ENCODE peak calls at places on chromosomes 12 and 14, in ten cellular contexts. X, F, G, Y, O, C, L, U, D and Z are unnamed samples.

GRCh38 chr12:96034631-96035282 is 630 bp downstream of the LTA4H start:
- DNase-seq in X (no peak), F (peak; percentile 35), G (no peak), Y (no peak), O (peak; percentile 26), C (no peak), L (no peak), U (peak; percentile 39), D (no peak), Z (peak; percentile 5)

GRCh38 chr12:9405861-9406563 is 197.8 kb upstream of the PZP start:
- DNase-seq in X (no peak), F (no peak), G (no peak), Y (no peak), O (no peak), C (no peak), L (no peak), U (no peak), D (no peak), Z (no peak)

GRCh38 chr14:105536691-105537579 is 10.6 kb downstream of the TMEM121 start:
- DNase-seq in X (no peak), F (no peak), G (no peak), Y (no peak), O (no peak), C (no peak), L (peak; percentile 60), U (no peak), D (no peak), Z (no peak)

GRCh38 chr14:68970096-68970612 is 8.9 kb downstream of the ACTN1 start:
- DNase-seq in X (no peak), F (no peak), G (no peak), Y (no peak), O (peak; percentile 53), C (no peak), L (peak; percentile 40), U (no peak), D (peak; percentile 76), Z (no peak)

GRCh38 chr14:73633517-73634332 is 11.1 kb upstream of the DNAL1 start:
- DNase-seq in X (peak; percentile 28), F (peak; percentile 65), G (no peak), Y (peak; percentile 78), O (peak; percentile 59), C (peak; percentile 49), L (peak; percentile 54), U (peak; percentile 50), D (peak; percentile 38), Z (peak; percentile 54)

GRCh38 chr12:68236421-68237059 is 10.9 kb upstream of the IL26 start:
- DNase-seq in X (no peak), F (no peak), G (no peak), Y (no peak), O (no peak), C (no peak), L (no peak), U (peak; percentile 8), D (peak; percentile 13), Z (no peak)

GRCh38 chr12:96260644-96261043 is 66.5 kb downstream of the ELK3 start:
- DNase-seq in X (no peak), F (no peak), G (no peak), Y (no peak), O (no peak), C (no peak), L (no peak), U (no peak), D (no peak), Z (no peak)

GRCh38 chr12:131035268-131035681 is 81.6 kb downstream of the ADGRD1 start:
- DNase-seq in X (no peak), F (no peak), G (no peak), Y (no peak), O (no peak), C (no peak), L (peak; percentile 37), U (peak; percentile 23), D (no peak), Z (no peak)

GRCh38 chr12:50222275-50222783 is 55.2 kb upstream of the CERS5 start:
- DNase-seq in X (peak; percentile 89), F (peak; percentile 94), G (no peak), Y (peak; percentile 82), O (peak; percentile 78), C (no peak), L (peak; percentile 57), U (peak; percentile 85), D (no peak), Z (peak; percentile 92)

GRCh38 chr12:64177001-64177400 is 45.1 kb downstream of the KICS2 start:
- DNase-seq in X (no peak), F (no peak), G (no peak), Y (no peak), O (no peak), C (no peak), L (no peak), U (no peak), D (no peak), Z (no peak)

DNA sequence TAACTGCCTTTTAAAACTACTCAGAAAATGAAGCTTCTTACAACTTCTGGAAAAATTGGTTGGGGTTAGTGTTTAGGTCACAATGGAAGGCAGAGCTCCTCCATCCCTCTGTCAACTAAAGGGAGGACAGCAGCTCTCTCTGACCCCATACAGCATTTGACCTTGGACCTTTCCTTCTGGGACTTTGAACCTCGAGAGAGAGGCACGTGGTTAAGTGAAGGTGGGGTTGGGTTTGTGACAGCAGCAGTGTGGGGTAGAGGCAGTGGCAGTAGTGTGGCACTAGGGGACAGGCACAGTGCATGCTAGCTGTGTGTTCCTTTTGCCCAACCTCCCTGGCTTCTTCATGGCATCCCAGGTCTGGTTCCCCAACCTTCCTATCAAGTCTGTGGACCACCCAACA is 9.4 kb upstream of the C12orf75 start:
- DNase-seq in X (no peak), F (no peak), G (no peak), Y (no peak), O (no peak), C (no peak), L (no peak), U (no peak), D (no peak), Z (no peak)
- TF ChIP-seq CTCF in X (no peak), F (no peak), G (no peak), Y (no peak), O (no peak), C (no peak), L (no peak), U (no peak), D (no peak), Z (no peak)

DNA sequence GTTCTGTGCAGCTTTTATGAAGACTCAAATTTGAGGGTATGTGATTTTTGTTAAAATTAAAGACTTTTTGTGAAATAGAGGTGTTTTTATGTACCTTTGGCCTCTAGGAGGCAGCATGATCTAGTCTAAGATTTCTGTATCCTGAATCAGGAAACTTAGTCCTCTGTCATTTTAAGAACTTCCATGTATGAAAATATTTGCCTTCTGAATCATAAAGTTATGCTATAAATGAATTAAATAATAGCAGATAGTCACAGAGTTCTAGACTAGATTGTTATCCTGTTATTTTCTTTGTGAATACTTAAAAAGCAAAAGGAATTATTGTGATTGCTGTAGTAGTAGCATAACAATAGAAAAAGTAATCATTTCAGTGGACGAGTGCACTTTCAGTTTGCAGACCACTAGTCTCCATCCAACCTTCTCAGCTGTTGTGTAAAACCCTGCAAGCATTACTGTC is 56.3 kb downstream of the FGD4 start:
- DNase-seq in X (peak; percentile 52), F (peak; percentile 76), G (peak; percentile 52), Y (no peak), O (no peak), C (no peak), L (peak; percentile 40), U (peak; percentile 77), D (no peak), Z (peak; percentile 69)
- TF ChIP-seq CTCF in X (peak; percentile 55), F (peak; percentile 75), G (peak; percentile 26), Y (peak; percentile 40), O (peak; percentile 72), C (peak; percentile 79), L (peak; percentile 70), U (peak; percentile 55), D (peak; percentile 68), Z (peak; percentile 88)

GRCh38 chr12:93098077-93098476 is 169.0 kb upstream of the EEA1 start:
- DNase-seq in X (no peak), F (no peak), G (no peak), Y (no peak), O (peak; percentile 51), C (peak; percentile 81), L (no peak), U (peak; percentile 59), D (peak; percentile 60), Z (peak; percentile 25)
- TF ChIP-seq CTCF in X (peak; percentile 28), F (peak; percentile 46), G (peak; percentile 11), Y (peak; percentile 32), O (no peak), C (peak; percentile 87), L (peak; percentile 27), U (peak; percentile 29), D (peak; percentile 61), Z (peak; percentile 82)

DNA sequence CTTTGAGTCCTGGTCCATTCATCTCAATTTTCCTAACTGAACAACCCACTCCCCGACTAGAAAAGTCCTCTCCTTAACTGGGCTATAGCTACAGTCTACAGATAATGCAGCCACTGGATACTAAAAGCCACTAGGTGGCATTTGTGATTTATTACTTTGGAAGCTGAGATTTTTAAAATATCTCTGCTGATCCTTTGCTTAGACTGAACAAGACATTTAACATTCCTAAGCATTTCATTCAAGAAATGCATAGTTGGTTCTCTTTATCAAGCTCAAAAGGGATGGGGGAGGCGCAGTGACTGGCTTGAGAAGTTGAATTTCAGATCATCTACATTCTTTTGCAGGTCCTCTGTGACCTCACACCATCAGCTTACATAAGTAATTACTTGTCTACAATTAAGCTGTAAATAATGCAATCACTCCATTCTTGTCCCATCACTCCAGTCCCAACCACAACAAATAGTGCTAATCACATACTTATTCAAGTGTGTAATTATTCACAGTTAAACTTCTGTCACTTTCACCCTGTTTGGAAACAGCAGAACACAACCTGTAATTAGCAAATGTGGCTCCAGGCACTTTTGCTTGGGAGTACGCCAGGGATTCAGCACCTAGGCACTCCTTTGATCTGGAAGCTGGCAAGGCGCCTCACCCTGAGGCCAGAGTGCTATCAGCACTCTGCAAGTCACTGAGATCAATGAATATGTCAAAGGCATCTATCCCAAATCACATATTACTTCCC is 203.5 kb downstream of the NOVA1 start:
- DNase-seq in X (peak; percentile 8), F (peak; percentile 1), G (no peak), Y (no peak), O (no peak), C (no peak), L (no peak), U (peak; percentile 50), D (no peak), Z (no peak)
- TF ChIP-seq CTCF in X (peak; percentile 58), F (no peak), G (no peak), Y (no peak), O (no peak), C (no peak), L (peak; percentile 20), U (peak; percentile 22), D (no peak), Z (peak; percentile 8)